ENCODE peak calls at places on chromosomes 6 and 20, in four cellular contexts. K, V, O and Q are unnamed samples.

GRCh38 chr6:125571207-125571740 is 178.2 kb upstream of the HEY2 start:
- DNase-seq in K (no peak), O (no peak), V (no peak), Q (no peak)

GRCh38 chr6:24902782-24903181 is 33.0 kb downstream of the RIPOR2 start:
- DNase-seq in O (no peak), V (no peak), K (no peak), Q (no peak)

GRCh38 chr20:56249244-56249955 is 868 bp downstream of the MC3R start:
- DNase-seq in K (peak; percentile 55), V (peak; percentile 60), O (peak; percentile 49), Q (peak; percentile 17)

GRCh38 chr6:167795874-167796667 is 30.6 kb upstream of the AFDN start:
- DNase-seq in O (no peak), V (no peak), K (no peak), Q (no peak)

GRCh38 chr6:2794171-2794730 is 29.1 kb downstream of the WRNIP1 start:
- DNase-seq in O (no peak), V (no peak), K (no peak), Q (no peak)

GRCh38 chr20:17228624-17229061 is 1.8 kb downstream of the PCSK2 start:
- DNase-seq in K (peak; percentile 6), V (peak; percentile 4), O (no peak), Q (peak; percentile 48)

GRCh38 chr6:143982968-143983367 is 25.1 kb downstream of the PLAGL1 start:
- DNase-seq in K (no peak), V (no peak), O (no peak), Q (no peak)

GRCh38 chr20:53794529-53795115 is 201.0 kb upstream of the ZNF217 start:
- DNase-seq in O (no peak), K (no peak), V (no peak), Q (no peak)

GRCh38 chr20:2385026-2385425 is 4.3 kb downstream of the TGM6 start:
- DNase-seq in O (no peak), V (no peak), K (no peak), Q (no peak)

GRCh38 chr20:2385496-2385895 is 4.8 kb downstream of the TGM6 start:
- DNase-seq in V (no peak), K (no peak), O (no peak), Q (no peak)

GRCh38 chr20:2387180-2387577 is 6.5 kb downstream of the TGM6 start:
- DNase-seq in K (peak; percentile 62), O (peak; percentile 48), V (peak; percentile 55), Q (peak; percentile 73)

GRCh38 chr20:2387580-2387979 is 6.9 kb downstream of the TGM6 start:
- DNase-seq in O (no peak), V (no peak), K (no peak), Q (no peak)

DNA sequence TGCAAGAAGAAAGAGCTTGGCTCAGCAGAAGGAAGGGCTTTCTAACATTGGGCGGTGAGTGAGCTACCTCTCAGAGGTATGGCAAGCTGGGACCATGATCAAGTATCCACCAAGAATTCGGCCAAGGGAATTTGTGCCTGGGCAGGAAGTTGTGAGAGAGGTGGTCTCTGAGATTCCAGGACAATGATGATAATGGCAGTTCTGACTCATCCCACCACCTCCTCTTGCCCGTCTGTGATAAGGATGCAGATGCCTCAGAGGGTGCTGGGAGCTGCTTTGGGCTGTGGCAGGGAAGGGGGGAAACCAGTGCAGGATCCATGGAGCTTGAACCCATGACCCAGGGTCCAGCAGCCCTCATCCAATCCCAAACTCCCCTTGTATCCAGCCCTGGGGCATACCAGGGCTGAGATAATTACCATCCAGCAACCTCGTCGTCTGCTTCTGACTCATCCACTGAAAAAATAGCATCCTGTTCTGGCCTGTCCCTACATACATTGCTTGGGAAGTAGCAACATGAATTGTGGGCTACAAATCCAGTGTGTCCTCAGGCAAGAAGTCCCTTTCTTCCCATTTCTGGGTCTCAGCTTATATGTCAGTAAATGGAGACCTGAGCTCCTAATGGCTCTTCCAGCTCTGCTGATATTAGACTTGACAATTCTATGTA is 5.9 kb downstream of the TGM6 start:
- DNase-seq in V (no peak), K (no peak), O (no peak), Q (no peak)
- TF ChIP-seq ELF4 in V (no peak), K (no peak), O (no peak), Q (no peak)

DNA sequence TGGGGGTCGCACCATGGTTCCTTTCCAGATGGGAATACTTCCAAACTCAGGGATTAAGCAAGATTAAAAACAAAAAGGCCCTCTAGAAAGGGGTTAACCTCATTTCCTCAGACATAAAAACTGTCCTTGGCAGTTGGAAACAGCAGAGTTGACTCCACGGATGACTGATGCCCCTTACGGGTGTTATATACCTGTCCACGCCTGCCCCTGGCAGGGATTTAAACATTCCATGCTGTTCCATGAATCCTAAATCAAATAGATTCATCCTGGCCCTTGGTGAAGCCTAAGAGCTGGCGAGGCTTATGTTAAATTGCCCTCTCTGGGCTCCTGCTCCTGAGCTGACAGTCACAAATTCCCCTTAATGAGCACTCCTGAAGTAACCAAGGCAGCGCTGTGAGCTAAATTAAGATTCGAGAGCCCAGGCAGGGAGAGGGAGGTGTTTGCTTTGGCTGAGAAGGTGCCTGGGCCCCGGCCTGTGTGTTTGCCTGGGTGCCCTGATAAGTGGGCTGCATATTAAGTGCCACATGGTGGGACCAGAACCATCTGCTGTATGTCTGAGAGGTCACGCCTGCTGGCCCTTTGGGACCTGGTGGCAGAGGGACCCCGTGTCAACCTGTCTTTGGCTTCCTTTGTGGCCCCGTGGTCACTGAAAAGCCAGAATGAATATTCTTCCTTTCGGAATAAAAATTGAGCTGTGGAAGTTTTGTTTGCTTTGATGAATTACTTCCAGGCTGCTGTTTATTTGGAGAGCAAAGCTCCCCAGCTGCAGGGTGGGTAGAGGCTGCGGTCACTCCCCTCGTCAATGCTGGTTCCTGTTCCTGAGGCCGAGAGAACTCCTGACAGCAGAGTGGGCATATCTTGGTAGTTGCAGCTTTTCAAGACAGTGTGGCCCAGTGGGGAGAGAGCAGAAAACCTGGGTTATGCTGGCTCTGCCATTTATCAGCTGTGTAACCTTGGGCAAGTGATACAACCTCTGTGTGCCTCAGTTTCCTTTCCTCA is 17.4 kb upstream of the KCNK16 start:
- DNase-seq in O (no peak), V (no peak), K (no peak), Q (no peak)
- TF ChIP-seq ELF4 in O (no peak), V (no peak), K (no peak), Q (no peak)

GRCh38 chr20:24831232-24831631 is 117.8 kb upstream of the CST7 start:
- DNase-seq in K (no peak), O (no peak), V (no peak), Q (no peak)

GRCh38 chr20:24834310-24834709 is 114.8 kb upstream of the CST7 start:
- DNase-seq in O (no peak), K (no peak), V (no peak), Q (no peak)

GRCh38 chr20:24830649-24831048 is 118.4 kb upstream of the CST7 start:
- DNase-seq in K (no peak), O (no peak), V (no peak), Q (no peak)

GRCh38 chr20:24833592-24833991 is 115.5 kb upstream of the CST7 start:
- DNase-seq in V (no peak), O (no peak), K (no peak), Q (no peak)

DNA sequence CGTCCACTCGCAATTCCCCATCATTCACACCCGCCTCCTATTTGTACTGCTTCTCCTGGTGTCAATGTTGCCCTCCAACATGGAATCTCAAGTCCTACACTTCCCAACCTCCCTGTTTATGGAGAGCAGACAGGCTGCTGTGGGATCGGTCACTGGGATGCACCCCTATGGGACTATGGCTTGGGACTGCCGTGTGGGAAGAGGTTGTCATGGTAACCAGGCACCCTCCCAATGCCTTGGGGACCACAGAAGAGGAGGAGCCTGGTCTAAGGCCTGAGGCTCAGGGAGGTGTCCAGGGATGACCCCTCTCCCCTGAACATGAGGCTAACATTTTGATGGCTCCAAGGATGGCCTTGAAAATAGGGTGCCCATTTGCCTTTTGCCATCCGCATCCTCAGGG is 116.6 kb upstream of the CST7 start:
- DNase-seq in O (no peak), K (no peak), V (no peak), Q (no peak)
- TF ChIP-seq ELF4 in O (no peak), K (no peak), V (no peak), Q (no peak)

GRCh38 chr6:15387118-15387517 is 141.2 kb downstream of the JARID2 start:
- DNase-seq in V (no peak), K (no peak), O (no peak), Q (no peak)

GRCh38 chr6:15391500-15391899 is 145.6 kb downstream of the JARID2 start:
- DNase-seq in K (no peak), O (no peak), V (no peak), Q (no peak)

GRCh38 chr6:15389079-15389758 is 143.3 kb downstream of the JARID2 start:
- DNase-seq in O (no peak), V (no peak), K (no peak), Q (no peak)

GRCh38 chr6:15392182-15392581 is 146.3 kb downstream of the JARID2 start:
- DNase-seq in O (no peak), V (no peak), K (no peak), Q (no peak)

DNA sequence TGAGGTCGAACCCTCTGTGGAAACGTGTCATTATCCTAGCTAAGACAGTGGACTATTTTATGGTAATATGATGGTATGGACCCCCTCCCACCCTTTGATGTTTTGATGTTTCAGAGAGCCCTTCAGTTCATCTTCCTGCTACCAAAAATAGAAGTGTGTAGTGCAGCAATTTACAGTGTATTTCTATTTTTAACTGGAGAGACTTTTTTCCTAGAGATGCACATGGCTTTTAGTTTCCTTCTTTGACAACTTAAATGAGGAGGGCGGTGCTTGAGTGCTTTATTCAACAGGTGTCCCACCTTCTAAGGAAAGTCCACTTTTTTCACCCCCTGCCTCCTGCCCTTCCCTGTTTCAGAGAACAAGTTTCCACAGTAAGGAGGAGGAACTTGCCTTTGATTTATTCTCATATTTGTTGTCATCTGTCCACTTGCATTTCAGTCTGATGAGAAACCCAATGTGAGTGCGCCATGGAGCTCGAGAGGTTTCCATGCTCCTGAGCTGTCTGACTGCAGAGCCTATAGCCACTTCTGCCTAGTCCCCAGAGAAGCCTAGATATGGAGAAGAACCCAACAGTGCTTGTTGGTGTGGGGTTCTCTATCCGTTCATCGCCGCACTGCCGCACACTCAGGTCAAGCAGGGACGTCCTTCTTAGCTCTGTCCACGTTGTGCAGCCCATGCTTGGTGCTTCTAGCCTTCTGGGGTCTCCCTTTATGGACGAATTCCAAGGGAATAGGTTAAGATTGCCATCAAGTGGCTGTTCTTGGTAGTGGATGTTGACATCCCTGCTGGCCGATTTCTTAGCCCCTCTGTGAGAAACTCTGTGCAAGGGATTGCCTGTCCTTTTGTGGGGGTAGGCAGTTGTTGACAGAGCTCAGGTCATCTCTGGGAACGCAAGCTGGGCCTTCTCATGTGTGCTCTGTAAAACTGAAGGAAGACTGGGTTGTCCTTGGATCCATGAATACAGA is 144.2 kb downstream of the JARID2 start:
- DNase-seq in O (peak; percentile 60), V (peak; percentile 46), K (peak; percentile 70), Q (peak; percentile 39)
- TF ChIP-seq ELF4 in O (no peak), V (no peak), K (no peak), Q (no peak)

GRCh38 chr6:54681987-54682386 is 164.6 kb upstream of the FAM83B start:
- DNase-seq in O (no peak), K (no peak), V (no peak), Q (no peak)
- TF ChIP-seq ELF4 in O (no peak), K (no peak), V (no peak), Q (no peak)

DNA sequence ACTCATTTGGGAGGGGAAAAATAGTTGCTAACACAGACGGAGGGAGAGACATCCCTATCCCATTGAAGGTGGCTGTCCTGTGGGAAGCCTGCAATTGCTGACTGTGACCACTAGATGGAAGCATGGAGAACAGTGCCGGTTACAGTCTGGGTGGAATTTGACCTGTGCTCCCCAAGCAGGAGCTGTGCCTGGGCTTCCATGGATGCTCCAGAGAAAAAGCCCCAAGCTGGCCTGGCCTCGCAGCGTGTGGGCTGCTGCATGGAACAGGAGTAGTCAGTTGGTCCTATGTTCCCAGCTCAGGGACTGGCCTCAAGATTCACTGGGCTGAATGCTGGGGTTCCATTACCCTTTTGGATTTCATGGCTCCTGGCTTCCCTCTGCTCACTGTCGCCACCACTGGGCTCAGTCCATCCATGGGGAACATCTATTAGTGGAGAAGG is 116.3 kb upstream of the CHD6 start:
- DNase-seq in V (peak; percentile 76), K (peak; percentile 70), O (peak; percentile 75), Q (peak; percentile 73)
- TF ChIP-seq ELF4 in V (no peak), K (no peak), O (no peak), Q (no peak)